ENCODE peak calls at places on chromosomes 5 and 9, in four cellular contexts. One of them, this sample, is unnamed.

GRCh38 chr5:51657340-51658240 is 274.3 kb downstream of the ISL1 start:
- DNase-seq in aorta: no peak
- DNase-seq in activated CD4-positive, alpha-beta memory T cell treated with anti-CD3 and anti-CD28 coated beads, Interleukin-2, amount 10 ng/mL, durations not matched to agents 7 days and 5 days: no peak
- DNase-seq in activated T-cell treated with anti-CD3 and anti-CD28 coated beads, Interleukin-2, amount 50 U/mL, for 48 hours: no peak
- DNase-seq in this sample: no peak

GRCh38 chr9:76512826-76513225 is 53.8 kb downstream of the GCNT1 start:
- DNase-seq in aorta: no peak
- DNase-seq in activated CD4-positive, alpha-beta memory T cell treated with anti-CD3 and anti-CD28 coated beads, Interleukin-2, amount 10 ng/mL, durations not matched to agents 7 days and 5 days: no peak
- DNase-seq in activated T-cell treated with anti-CD3 and anti-CD28 coated beads, Interleukin-2, amount 50 U/mL, for 48 hours: no peak
- DNase-seq in this sample: no peak

GRCh38 chr5:77397686-77398300 is 94.3 kb downstream of the WDR41 start:
- DNase-seq in aorta: no peak
- DNase-seq in activated CD4-positive, alpha-beta memory T cell treated with anti-CD3 and anti-CD28 coated beads, Interleukin-2, amount 10 ng/mL, durations not matched to agents 7 days and 5 days: no peak
- DNase-seq in activated T-cell treated with anti-CD3 and anti-CD28 coated beads, Interleukin-2, amount 50 U/mL, for 48 hours: no peak
- DNase-seq in this sample: no peak

GRCh38 chr9:113471143-113471542 is 7.6 kb downstream of the RGS3 start:
- DNase-seq in aorta: no peak
- DNase-seq in activated CD4-positive, alpha-beta memory T cell treated with anti-CD3 and anti-CD28 coated beads, Interleukin-2, amount 10 ng/mL, durations not matched to agents 7 days and 5 days: no peak
- DNase-seq in activated T-cell treated with anti-CD3 and anti-CD28 coated beads, Interleukin-2, amount 50 U/mL, for 48 hours: no peak
- DNase-seq in this sample: no peak

GRCh38 chr5:173885481-173886010 is 2.6 kb upstream of the CPEB4 start:
- DNase-seq in aorta: no peak
- DNase-seq in activated CD4-positive, alpha-beta memory T cell treated with anti-CD3 and anti-CD28 coated beads, Interleukin-2, amount 10 ng/mL, durations not matched to agents 7 days and 5 days: no peak
- DNase-seq in activated T-cell treated with anti-CD3 and anti-CD28 coated beads, Interleukin-2, amount 50 U/mL, for 48 hours: no peak
- DNase-seq in this sample: no peak

GRCh38 chr9:13142776-13143175 is 136.7 kb downstream of the MPDZ start:
- DNase-seq in aorta: no peak
- DNase-seq in activated CD4-positive, alpha-beta memory T cell treated with anti-CD3 and anti-CD28 coated beads, Interleukin-2, amount 10 ng/mL, durations not matched to agents 7 days and 5 days: no peak
- DNase-seq in activated T-cell treated with anti-CD3 and anti-CD28 coated beads, Interleukin-2, amount 50 U/mL, for 48 hours: no peak
- DNase-seq in this sample: no peak

GRCh38 chr5:142342128-142342981 is 17.5 kb upstream of the SPRY4 start:
- DNase-seq in aorta: no peak
- DNase-seq in activated CD4-positive, alpha-beta memory T cell treated with anti-CD3 and anti-CD28 coated beads, Interleukin-2, amount 10 ng/mL, durations not matched to agents 7 days and 5 days: no peak
- DNase-seq in activated T-cell treated with anti-CD3 and anti-CD28 coated beads, Interleukin-2, amount 50 U/mL, for 48 hours: no peak
- DNase-seq in this sample: no peak

GRCh38 chr9:10252174-10252573 is 360.6 kb downstream of the PTPRD start:
- DNase-seq in aorta: no peak
- DNase-seq in activated CD4-positive, alpha-beta memory T cell treated with anti-CD3 and anti-CD28 coated beads, Interleukin-2, amount 10 ng/mL, durations not matched to agents 7 days and 5 days: no peak
- DNase-seq in activated T-cell treated with anti-CD3 and anti-CD28 coated beads, Interleukin-2, amount 50 U/mL, for 48 hours: no peak
- DNase-seq in this sample: no peak

GRCh38 chr9:8895498-8896224 is 1096.1 kb upstream of the DMAC1 start:
- DNase-seq in aorta: no peak
- DNase-seq in activated CD4-positive, alpha-beta memory T cell treated with anti-CD3 and anti-CD28 coated beads, Interleukin-2, amount 10 ng/mL, durations not matched to agents 7 days and 5 days: no peak
- DNase-seq in activated T-cell treated with anti-CD3 and anti-CD28 coated beads, Interleukin-2, amount 50 U/mL, for 48 hours: no peak
- DNase-seq in this sample: no peak

GRCh38 chr5:132218321-132218720 is 9.3 kb downstream of the P4HA2 start:
- DNase-seq in aorta: peak; percentile 21
- DNase-seq in activated CD4-positive, alpha-beta memory T cell treated with anti-CD3 and anti-CD28 coated beads, Interleukin-2, amount 10 ng/mL, durations not matched to agents 7 days and 5 days: no peak
- DNase-seq in activated T-cell treated with anti-CD3 and anti-CD28 coated beads, Interleukin-2, amount 50 U/mL, for 48 hours: no peak
- DNase-seq in this sample: no peak

GRCh38 chr5:172543484-172544298 is 89.4 kb upstream of the SH3PXD2B start:
- DNase-seq in aorta: peak; percentile 31
- DNase-seq in activated CD4-positive, alpha-beta memory T cell treated with anti-CD3 and anti-CD28 coated beads, Interleukin-2, amount 10 ng/mL, durations not matched to agents 7 days and 5 days: no peak
- DNase-seq in activated T-cell treated with anti-CD3 and anti-CD28 coated beads, Interleukin-2, amount 50 U/mL, for 48 hours: no peak
- DNase-seq in this sample: no peak

GRCh38 chr5:111782171-111782570 is 25.2 kb upstream of the NREP start:
- DNase-seq in aorta: no peak
- DNase-seq in activated CD4-positive, alpha-beta memory T cell treated with anti-CD3 and anti-CD28 coated beads, Interleukin-2, amount 10 ng/mL, durations not matched to agents 7 days and 5 days: no peak
- DNase-seq in activated T-cell treated with anti-CD3 and anti-CD28 coated beads, Interleukin-2, amount 50 U/mL, for 48 hours: no peak
- DNase-seq in this sample: no peak

GRCh38 chr5:10445352-10445751 is 3.7 kb downstream of the ROPN1L start:
- DNase-seq in aorta: no peak
- DNase-seq in activated CD4-positive, alpha-beta memory T cell treated with anti-CD3 and anti-CD28 coated beads, Interleukin-2, amount 10 ng/mL, durations not matched to agents 7 days and 5 days: peak; percentile 55
- DNase-seq in activated T-cell treated with anti-CD3 and anti-CD28 coated beads, Interleukin-2, amount 50 U/mL, for 48 hours: no peak
- DNase-seq in this sample: no peak

GRCh38 chr5:61254969-61255555 is 77.0 kb upstream of the ZSWIM6 start:
- DNase-seq in aorta: no peak
- DNase-seq in activated CD4-positive, alpha-beta memory T cell treated with anti-CD3 and anti-CD28 coated beads, Interleukin-2, amount 10 ng/mL, durations not matched to agents 7 days and 5 days: no peak
- DNase-seq in activated T-cell treated with anti-CD3 and anti-CD28 coated beads, Interleukin-2, amount 50 U/mL, for 48 hours: no peak
- DNase-seq in this sample: no peak

GRCh38 chr9:100064872-100065581 is 33.8 kb downstream of the ERP44 start:
- DNase-seq in aorta: no peak
- DNase-seq in activated CD4-positive, alpha-beta memory T cell treated with anti-CD3 and anti-CD28 coated beads, Interleukin-2, amount 10 ng/mL, durations not matched to agents 7 days and 5 days: no peak
- DNase-seq in activated T-cell treated with anti-CD3 and anti-CD28 coated beads, Interleukin-2, amount 50 U/mL, for 48 hours: no peak
- DNase-seq in this sample: peak; percentile 27

GRCh38 chr5:146466521-146467349 is 19.6 kb downstream of the TCERG1 start:
- DNase-seq in aorta: no peak
- DNase-seq in activated CD4-positive, alpha-beta memory T cell treated with anti-CD3 and anti-CD28 coated beads, Interleukin-2, amount 10 ng/mL, durations not matched to agents 7 days and 5 days: no peak
- DNase-seq in activated T-cell treated with anti-CD3 and anti-CD28 coated beads, Interleukin-2, amount 50 U/mL, for 48 hours: no peak
- DNase-seq in this sample: no peak

GRCh38 chr5:95913663-95914062 is 48.0 kb downstream of the ELL2 start:
- DNase-seq in aorta: no peak
- DNase-seq in activated CD4-positive, alpha-beta memory T cell treated with anti-CD3 and anti-CD28 coated beads, Interleukin-2, amount 10 ng/mL, durations not matched to agents 7 days and 5 days: no peak
- DNase-seq in activated T-cell treated with anti-CD3 and anti-CD28 coated beads, Interleukin-2, amount 50 U/mL, for 48 hours: no peak
- DNase-seq in this sample: no peak

GRCh38 chr5:179241175-179241574 is 104.1 kb downstream of the ADAMTS2 start:
- DNase-seq in aorta: peak; percentile 76
- DNase-seq in activated CD4-positive, alpha-beta memory T cell treated with anti-CD3 and anti-CD28 coated beads, Interleukin-2, amount 10 ng/mL, durations not matched to agents 7 days and 5 days: no peak
- DNase-seq in activated T-cell treated with anti-CD3 and anti-CD28 coated beads, Interleukin-2, amount 50 U/mL, for 48 hours: no peak
- DNase-seq in this sample: no peak

GRCh38 chr9:121870271-121870670 is 218.8 kb downstream of the DAB2IP start:
- DNase-seq in aorta: no peak
- DNase-seq in activated CD4-positive, alpha-beta memory T cell treated with anti-CD3 and anti-CD28 coated beads, Interleukin-2, amount 10 ng/mL, durations not matched to agents 7 days and 5 days: no peak
- DNase-seq in activated T-cell treated with anti-CD3 and anti-CD28 coated beads, Interleukin-2, amount 50 U/mL, for 48 hours: no peak
- DNase-seq in this sample: no peak

This sample was measured in GM04503.